ENCODE peak calls at places on chromosomes 7 and 10, in five cellular contexts. One of them, this sample, is unnamed.

GRCh38 chr7:84492565-84493034 is 298.0 kb upstream of the SEMA3A start:
- DNase-seq in choroid plexus epithelial cell: peak
- DNase-seq in transverse colon: no peak
- DNase-seq in sigmoid colon: no peak
- DNase-seq in PC-9: no peak
- DNase-seq in this sample: no peak

GRCh38 chr10:126392469-126392868 is 4.2 kb upstream of the ADAM12 start:
- DNase-seq in choroid plexus epithelial cell: peak
- DNase-seq in transverse colon: no peak
- DNase-seq in sigmoid colon: no peak
- DNase-seq in PC-9: no peak
- DNase-seq in this sample: no peak

GRCh38 chr10:35150335-35150734 is 23.7 kb downstream of the CREM start:
- DNase-seq in choroid plexus epithelial cell: no peak
- DNase-seq in transverse colon: no peak
- DNase-seq in sigmoid colon: no peak
- DNase-seq in PC-9: no peak
- DNase-seq in this sample: no peak

GRCh38 chr10:132313865-132314264 is 6.1 kb upstream of the STK32C start:
- DNase-seq in choroid plexus epithelial cell: no peak
- DNase-seq in transverse colon: no peak
- DNase-seq in sigmoid colon: peak
- DNase-seq in PC-9: no peak
- DNase-seq in this sample: no peak

GRCh38 chr7:121329460-121330052 is 756 bp downstream of the WNT16 start:
- DNase-seq in choroid plexus epithelial cell: peak
- DNase-seq in transverse colon: peak
- DNase-seq in sigmoid colon: no peak
- DNase-seq in PC-9: no peak
- DNase-seq in this sample: no peak

GRCh38 chr10:127195571-127196226 is 692 bp downstream of the INSYN2A start:
- DNase-seq in choroid plexus epithelial cell: peak
- DNase-seq in transverse colon: no peak
- DNase-seq in sigmoid colon: no peak
- DNase-seq in PC-9: no peak
- DNase-seq in this sample: no peak

GRCh38 chr7:143505845-143506244 is 28.2 kb downstream of the TAS2R41 start:
- DNase-seq in choroid plexus epithelial cell: no peak
- DNase-seq in transverse colon: no peak
- DNase-seq in sigmoid colon: no peak
- DNase-seq in PC-9: no peak
- DNase-seq in this sample: no peak

GRCh38 chr7:130903358-130903974 is 169.5 kb upstream of the KLF14 start:
- DNase-seq in choroid plexus epithelial cell: peak
- DNase-seq in transverse colon: no peak
- DNase-seq in sigmoid colon: no peak
- DNase-seq in PC-9: peak
- DNase-seq in this sample: no peak

GRCh38 chr10:77505431-77506334 is 131.9 kb downstream of the KCNMA1 start:
- DNase-seq in choroid plexus epithelial cell: peak
- DNase-seq in transverse colon: no peak
- DNase-seq in sigmoid colon: no peak
- DNase-seq in PC-9: peak
- DNase-seq in this sample: peak

GRCh38 chr10:78970261-78970660 is 98.5 kb upstream of the ZMIZ1 start:
- DNase-seq in choroid plexus epithelial cell: no peak
- DNase-seq in transverse colon: no peak
- DNase-seq in sigmoid colon: no peak
- DNase-seq in PC-9: no peak
- DNase-seq in this sample: no peak

GRCh38 chr10:117554371-117554770 is 11.8 kb downstream of the EMX2 start:
- DNase-seq in choroid plexus epithelial cell: no peak
- DNase-seq in transverse colon: no peak
- DNase-seq in sigmoid colon: no peak
- DNase-seq in PC-9: no peak
- DNase-seq in this sample: no peak

GRCh38 chr10:1962025-1962424 is 224.7 kb upstream of the ADARB2 start:
- DNase-seq in choroid plexus epithelial cell: no peak
- DNase-seq in transverse colon: no peak
- DNase-seq in sigmoid colon: no peak
- DNase-seq in PC-9: no peak
- DNase-seq in this sample: no peak
- TF ChIP-seq CTCF in choroid plexus epithelial cell: no peak
- TF ChIP-seq CTCF in transverse colon: no peak
- TF ChIP-seq CTCF in sigmoid colon: no peak
- TF ChIP-seq CTCF in PC-9: no peak
- TF ChIP-seq CTCF in this sample: peak

GRCh38 chr10:87873656-87874055 is 10.2 kb downstream of the PTEN start:
- DNase-seq in choroid plexus epithelial cell: peak
- DNase-seq in transverse colon: no peak
- DNase-seq in sigmoid colon: no peak
- DNase-seq in PC-9: no peak
- DNase-seq in this sample: no peak

GRCh38 chr10:87868277-87868676 is 4.9 kb downstream of the PTEN start:
- DNase-seq in choroid plexus epithelial cell: no peak
- DNase-seq in transverse colon: no peak
- DNase-seq in sigmoid colon: no peak
- DNase-seq in PC-9: no peak
- DNase-seq in this sample: no peak

GRCh38 chr10:87872828-87873227 is 9.4 kb downstream of the PTEN start:
- DNase-seq in choroid plexus epithelial cell: no peak
- DNase-seq in transverse colon: no peak
- DNase-seq in sigmoid colon: no peak
- DNase-seq in PC-9: no peak
- DNase-seq in this sample: no peak

GRCh38 chr10:87867453-87867852 is 4.0 kb downstream of the PTEN start:
- DNase-seq in choroid plexus epithelial cell: no peak
- DNase-seq in transverse colon: no peak
- DNase-seq in sigmoid colon: no peak
- DNase-seq in PC-9: no peak
- DNase-seq in this sample: no peak

GRCh38 chr10:87870154-87870553 is 6.7 kb downstream of the PTEN start:
- DNase-seq in choroid plexus epithelial cell: no peak
- DNase-seq in transverse colon: no peak
- DNase-seq in sigmoid colon: no peak
- DNase-seq in PC-9: no peak
- DNase-seq in this sample: no peak
- H3K4me3 ChIP-seq in choroid plexus epithelial cell: no peak
- H3K4me3 ChIP-seq in transverse colon: no peak
- H3K4me3 ChIP-seq in sigmoid colon: peak
- H3K4me3 ChIP-seq in PC-9: no peak
- H3K4me3 ChIP-seq in this sample: no peak

DNA sequence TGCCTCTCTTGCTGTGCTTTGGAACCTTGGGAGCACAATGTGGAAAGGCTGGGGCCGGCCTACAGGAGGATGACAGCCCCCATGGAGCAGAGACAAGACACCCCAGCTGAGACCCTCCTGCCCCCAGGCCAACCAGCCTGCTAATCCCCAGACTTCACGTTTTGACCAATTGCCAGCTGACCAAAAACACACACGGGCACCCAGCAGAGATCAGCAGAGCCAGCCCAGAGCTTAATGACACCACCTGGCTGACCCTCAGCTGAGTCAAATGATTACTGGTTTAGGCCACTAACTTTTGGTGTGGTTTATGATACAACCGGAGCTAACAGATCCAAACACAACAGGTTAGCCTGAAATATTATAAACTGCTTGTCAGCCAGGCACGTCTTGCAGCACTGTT is 111.2 kb upstream of the KIF5B start:
- DNase-seq in choroid plexus epithelial cell: no peak
- DNase-seq in transverse colon: no peak
- DNase-seq in sigmoid colon: no peak
- DNase-seq in PC-9: no peak
- DNase-seq in this sample: no peak
- TF ChIP-seq CTCF in choroid plexus epithelial cell: no peak
- TF ChIP-seq CTCF in transverse colon: no peak
- TF ChIP-seq CTCF in sigmoid colon: no peak
- TF ChIP-seq CTCF in PC-9: no peak
- TF ChIP-seq CTCF in this sample: no peak

GRCh38 chr7:27239780-27240731 is 2.5 kb upstream of the EVX1 start:
- DNase-seq in choroid plexus epithelial cell: no peak
- DNase-seq in transverse colon: no peak
- DNase-seq in sigmoid colon: no peak
- DNase-seq in PC-9: no peak
- DNase-seq in this sample: no peak

GRCh38 chr7:27241189-27242045 is 1.2 kb upstream of the EVX1 start:
- DNase-seq in choroid plexus epithelial cell: no peak
- DNase-seq in transverse colon: no peak
- DNase-seq in sigmoid colon: no peak
- DNase-seq in PC-9: no peak
- DNase-seq in this sample: no peak

GRCh38 chr7:27242046-27242579 is 489 bp upstream of the EVX1 start:
- DNase-seq in choroid plexus epithelial cell: no peak
- DNase-seq in transverse colon: no peak
- DNase-seq in sigmoid colon: no peak
- DNase-seq in PC-9: no peak
- DNase-seq in this sample: no peak

GRCh38 chr7:27237735-27238334 is 4.8 kb upstream of the EVX1 start:
- DNase-seq in choroid plexus epithelial cell: peak
- DNase-seq in transverse colon: no peak
- DNase-seq in sigmoid colon: no peak
- DNase-seq in PC-9: no peak
- DNase-seq in this sample: peak

DNA sequence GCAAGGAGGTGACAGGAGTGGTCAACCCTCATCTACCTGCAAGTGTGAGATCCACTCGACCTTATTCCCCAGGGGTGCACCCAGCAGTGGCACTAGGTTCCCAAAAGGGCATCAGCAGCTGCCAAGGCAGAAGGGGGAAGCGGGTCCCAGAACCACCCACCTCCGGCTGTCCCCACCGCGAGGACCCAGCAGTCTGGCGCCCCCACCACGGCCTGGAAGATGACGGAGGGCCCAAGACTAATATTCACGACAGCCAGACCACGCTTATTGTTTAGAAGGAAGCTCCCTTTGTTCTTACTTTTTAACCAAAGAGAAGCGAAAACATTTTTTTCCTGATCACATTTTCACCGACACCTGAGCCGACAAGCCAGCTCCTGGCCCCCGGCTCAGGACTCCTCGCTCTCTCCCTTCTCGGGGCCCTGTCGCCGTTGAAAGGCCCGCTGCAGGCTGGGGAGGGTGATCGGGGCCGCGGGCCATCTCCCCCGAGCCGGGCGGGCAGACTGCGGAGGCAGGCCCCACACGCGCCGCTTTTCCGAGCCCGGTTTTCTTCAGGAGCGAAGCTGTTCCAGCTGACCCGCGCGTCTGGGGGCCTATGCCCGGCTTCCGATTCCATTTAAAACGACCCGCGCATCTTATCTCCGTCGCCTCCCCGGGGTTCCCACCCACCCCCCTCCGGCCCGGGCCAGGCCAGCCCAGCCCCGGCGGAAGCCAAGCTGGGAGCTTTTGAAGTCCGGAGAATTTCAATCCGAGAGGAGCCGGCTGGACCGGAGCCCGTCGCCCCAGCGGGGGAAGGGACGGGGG is 3.4 kb upstream of the EVX1 start:
- DNase-seq in choroid plexus epithelial cell: no peak
- DNase-seq in transverse colon: no peak
- DNase-seq in sigmoid colon: no peak
- DNase-seq in PC-9: no peak
- DNase-seq in this sample: no peak
- H3K4me3 ChIP-seq in choroid plexus epithelial cell: no peak
- H3K4me3 ChIP-seq in transverse colon: no peak
- H3K4me3 ChIP-seq in sigmoid colon: peak
- H3K4me3 ChIP-seq in PC-9: no peak
- H3K4me3 ChIP-seq in this sample: no peak

GRCh38 chr7:27576360-27576944 is 86.2 kb downstream of the HIBADH start:
- DNase-seq in choroid plexus epithelial cell: peak
- DNase-seq in transverse colon: no peak
- DNase-seq in sigmoid colon: no peak
- DNase-seq in PC-9: no peak
- DNase-seq in this sample: no peak
- TF ChIP-seq CTCF in choroid plexus epithelial cell: peak
- TF ChIP-seq CTCF in transverse colon: peak
- TF ChIP-seq CTCF in sigmoid colon: no peak
- TF ChIP-seq CTCF in PC-9: peak
- TF ChIP-seq CTCF in this sample: peak

GRCh38 chr10:79982486-79982800 is 33.5 kb upstream of the SFTPD start:
- DNase-seq in choroid plexus epithelial cell: no peak
- DNase-seq in transverse colon: no peak
- DNase-seq in sigmoid colon: no peak
- DNase-seq in PC-9: no peak
- DNase-seq in this sample: no peak
- H3K4me3 ChIP-seq in choroid plexus epithelial cell: no peak
- H3K4me3 ChIP-seq in transverse colon: peak
- H3K4me3 ChIP-seq in sigmoid colon: peak
- H3K4me3 ChIP-seq in PC-9: peak
- H3K4me3 ChIP-seq in this sample: peak